ENCODE peak calls at places on chromosomes 7 and 10, in four cellular contexts. A is hepatocyte; U is H9; Q is CD8-positive, alpha-beta T cell. I is an unnamed sample.

GRCh38 chr10:100664509-100664908 is 80.9 kb upstream of the PAX2 start:
- DNase-seq in A (no peak), U (no peak), Q (no peak), I (no peak)

GRCh38 chr7:29854257-29854938 is 48.1 kb downstream of the WIPF3 start:
- DNase-seq in A (peak; percentile 71), U (peak; percentile 36), Q (no peak), I (peak; percentile 11)

GRCh38 chr7:155327590-155328320 is 30.1 kb downstream of the INSIG1 start:
- DNase-seq in A (no peak), U (no peak), Q (no peak), I (no peak)

GRCh38 chr7:148773344-148773743 is 74.6 kb downstream of the CUL1 start:
- DNase-seq in A (no peak), U (no peak), Q (peak; percentile 25), I (no peak)

GRCh38 chr10:92901819-92902234 is 53.5 kb downstream of the EXOC6 start:
- DNase-seq in A (no peak), U (no peak), Q (no peak), I (no peak)

GRCh38 chr10:49202266-49202665 is 14.1 kb upstream of the TMEM273 start:
- DNase-seq in A (no peak), U (no peak), Q (no peak), I (no peak)

GRCh38 chr7:110677405-110677804 is 413.5 kb upstream of the LRRN3 start:
- DNase-seq in A (peak; percentile 56), U (no peak), Q (no peak), I (no peak)

GRCh38 chr10:88289342-88289741 is 293.8 kb downstream of the RNLS start:
- DNase-seq in A (no peak), U (no peak), Q (no peak), I (peak; percentile 31)

GRCh38 chr10:12513775-12514663 is 164.7 kb downstream of the CAMK1D start:
- DNase-seq in A (no peak), U (no peak), Q (no peak), I (no peak)

GRCh38 chr7:47720141-47720906 is 138.4 kb upstream of the TNS3 start:
- DNase-seq in A (no peak), U (no peak), Q (no peak), I (no peak)

GRCh38 chr10:30751678-30752331 is 122.3 kb upstream of the LYZL2 start:
- DNase-seq in A (peak; percentile 81), U (peak; percentile 73), Q (peak; percentile 40), I (no peak)

GRCh38 chr7:36840930-36841329 is 116.6 kb upstream of the AOAH start:
- DNase-seq in A (no peak), U (no peak), Q (no peak), I (no peak)

GRCh38 chr10:72685264-72685921 is 6.5 kb upstream of the MCU start:
- DNase-seq in A (no peak), U (no peak), Q (no peak), I (no peak)

GRCh38 chr7:157815061-157816022 is 478.5 kb downstream of the DNAJB6 start:
- DNase-seq in A (no peak), U (no peak), Q (no peak), I (no peak)
- H3K4me1 ChIP-seq in A (no peaks in the 10 kb centered on the region), U (no peaks in the 10 kb centered on the region), Q (no peaks in the 10 kb centered on the region), I (no peaks in the 10 kb centered on the region)

GRCh38 chr10:124601431-124602120 is 140.0 kb downstream of the LHPP start:
- DNase-seq in A (no peak), U (no peak), Q (no peak), I (no peak)

GRCh38 chr10:124603376-124604213 is 140.6 kb downstream of the FAM53B start:
- DNase-seq in A (no peak), U (no peak), Q (no peak), I (no peak)

GRCh38 chr10:124602646-124603365 is 141.2 kb downstream of the LHPP start:
- DNase-seq in A (no peak), U (no peak), Q (no peak), I (no peak)

GRCh38 chr10:124601016-124601415 is 139.4 kb downstream of the LHPP start:
- DNase-seq in A (no peak), U (no peak), Q (no peak), I (no peak)

DNA sequence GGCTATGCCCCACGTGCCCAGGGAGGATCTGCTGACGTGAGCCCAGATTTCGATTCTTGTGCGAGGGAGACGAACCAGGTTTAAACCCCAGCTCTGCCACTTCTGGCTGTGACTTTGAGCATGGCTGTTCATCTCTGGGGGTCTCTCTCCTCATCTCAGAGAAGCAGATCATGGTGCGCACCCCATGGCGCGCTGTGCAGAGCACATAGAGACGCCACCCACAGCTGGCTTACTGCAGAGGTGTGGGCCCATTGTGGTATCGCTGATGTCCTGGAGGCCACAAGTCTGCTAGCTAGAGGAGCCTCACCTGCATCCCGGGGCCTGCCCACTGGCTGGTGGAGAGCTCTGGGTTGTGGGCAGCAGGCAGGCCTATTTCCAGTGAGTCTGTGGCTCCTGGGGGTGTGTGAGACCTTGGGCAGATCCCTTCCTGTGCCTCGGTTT is 140.5 kb downstream of the LHPP start:
- DNase-seq in A (no peak), U (no peak), Q (no peak), I (no peak)
- H3K4me1 ChIP-seq in A (no peaks in the 10 kb centered on the region), U (no peaks in the 10 kb centered on the region), Q (no peaks in the 10 kb centered on the region), I (no peaks in the 10 kb centered on the region)

DNA sequence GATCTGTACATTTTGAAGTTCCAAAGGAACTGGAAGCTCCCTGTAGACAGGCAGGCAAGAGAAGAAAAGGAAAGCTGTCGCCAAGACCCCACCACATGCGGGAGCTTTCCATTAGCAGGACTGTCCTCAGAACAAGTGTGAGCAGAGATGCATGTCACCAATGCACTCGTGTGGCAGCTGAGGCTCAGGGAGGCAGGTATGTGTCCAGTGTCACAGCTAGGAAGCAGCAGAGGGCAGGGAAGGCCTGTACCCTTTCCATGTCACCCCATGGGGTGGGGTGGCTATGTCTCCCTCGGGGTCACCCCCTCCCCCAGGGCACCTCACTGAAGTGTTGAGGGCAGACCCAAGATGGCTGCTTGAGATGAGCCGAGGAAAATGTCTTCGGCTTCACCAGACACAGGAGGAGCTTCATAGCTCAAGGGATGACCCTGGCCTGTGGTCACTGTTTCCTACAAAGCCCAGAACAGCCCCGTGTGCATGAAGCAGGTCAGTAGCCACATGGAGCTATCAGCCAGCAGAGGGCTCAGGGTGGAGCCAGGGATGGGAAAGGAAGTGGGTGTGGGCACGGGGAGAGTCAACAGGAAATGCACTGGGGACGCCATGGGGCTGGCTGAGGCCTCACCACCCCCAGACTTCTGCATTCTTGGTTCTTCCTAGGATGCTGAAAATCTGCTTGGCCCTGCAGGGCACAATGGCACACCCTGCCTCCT is 96.6 kb downstream of the FAM53B start:
- DNase-seq in A (no peak), U (no peak), Q (peak; percentile 68), I (peak; percentile 51)
- H3K4me1 ChIP-seq in A (peaks cover 21% of the 10 kb centered on the region), U (peaks cover 6% of the 10 kb centered on the region), Q (peaks cover 84% of the 10 kb centered on the region), I (peaks cover 39% of the 10 kb centered on the region)

DNA sequence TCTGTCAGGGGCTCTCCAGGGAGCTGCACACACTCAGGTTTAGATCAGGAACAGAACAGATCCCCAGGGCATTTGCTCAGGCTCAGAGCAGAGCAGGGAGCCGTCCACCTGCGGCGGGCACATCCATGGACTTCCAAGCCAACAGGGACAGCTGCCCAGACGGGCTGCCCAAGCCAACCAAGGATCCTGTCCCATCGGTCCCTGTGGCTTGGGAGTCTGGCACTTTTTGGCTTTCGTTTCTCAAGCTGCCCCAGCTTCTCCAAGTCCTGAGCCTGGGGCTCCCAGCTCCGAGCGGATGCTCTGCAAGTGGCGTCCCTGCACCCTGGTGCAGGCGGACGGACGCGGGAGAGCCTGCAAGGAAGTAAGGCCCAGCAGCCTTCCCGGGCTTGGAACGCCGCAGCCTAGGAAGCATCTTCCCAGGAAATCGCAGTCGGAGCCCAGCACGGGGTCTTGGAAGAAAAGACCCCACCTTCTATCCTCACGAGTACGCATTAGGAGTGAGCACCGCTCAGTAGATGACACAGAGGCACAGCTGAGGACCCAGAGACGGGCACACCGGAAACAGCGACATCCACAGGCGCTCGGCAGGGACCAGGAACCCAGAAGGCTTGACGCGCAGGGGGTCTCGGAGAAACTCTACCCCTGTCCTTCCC is 6.0 kb downstream of the GPR146 start:
- DNase-seq in A (no peak), U (no peak), Q (no peak), I (no peak)
- H3K4me1 ChIP-seq in A (peaks cover 23% of the 10 kb centered on the region), U (peaks cover 6% of the 10 kb centered on the region), Q (peaks cover 52% of the 10 kb centered on the region), I (no peaks in the 10 kb centered on the region)

I was measured in mammary epithelial cell.